ENCODE peak calls at places on chromosomes 4 and X, in eight cellular contexts. H, X, A, Q, D, K, T and F are unnamed samples.

GRCh38 chr4:160370046-160370445 is 1267.2 kb downstream of the RAPGEF2 start:
- DNase-seq in H (no peak), X (no peak), A (no peak), Q (no peak), D (no peak), K (peak; percentile 48), T (no peak), F (no peak)

GRCh38 chr4:186651181-186651603 is 72.5 kb downstream of the FAT1 start:
- DNase-seq in H (no peak), X (no peak), A (no peak), Q (no peak), D (no peak), K (no peak), T (no peak), F (no peak)

GRCh38 chr4:139950568-139950967 is 203.4 kb downstream of the MAML3 start:
- DNase-seq in H (no peak), X (peak; percentile 18), A (peak; percentile 64), Q (no peak), D (peak; percentile 64), K (peak; percentile 86), T (peak; percentile 57), F (no peak)

GRCh38 chrX:53440101-53440500 is 5.9 kb upstream of the HSD17B10 start:
- DNase-seq in H (no peak), X (no peak), A (no peak), Q (no peak), D (no peak), K (no peak), T (no peak), F (no peak)

GRCh38 chr4:100278567-100278966 is 88.3 kb upstream of the DDIT4L start:
- DNase-seq in H (no peak), X (no peak), A (no peak), Q (no peak), D (no peak), K (peak; percentile 20), T (no peak), F (no peak)

GRCh38 chrX:39599339-39599738 is 498.4 kb downstream of the BCOR start:
- DNase-seq in H (no peak), X (no peak), A (no peak), Q (no peak), D (no peak), K (no peak), T (no peak), F (no peak)

GRCh38 chr4:161581262-161581661 is 582.5 kb downstream of the FSTL5 start:
- DNase-seq in H (no peak), X (no peak), A (peak; percentile 68), Q (no peak), D (no peak), K (no peak), T (no peak), F (no peak)

GRCh38 chr4:72473434-72473900 is 95.6 kb downstream of the ADAMTS3 start:
- DNase-seq in H (no peak), X (no peak), A (peak; percentile 4), Q (no peak), D (no peak), K (peak; percentile 1), T (no peak), F (peak; percentile 81)

GRCh38 chr4:39514888-39515401 is 12.3 kb downstream of the UGDH start:
- DNase-seq in H (no peak), X (no peak), A (no peak), Q (no peak), D (no peak), K (peak; percentile 27), T (peak; percentile 72), F (no peak)

GRCh38 chr4:34417160-34417559 is 1827.2 kb downstream of the ARAP2 start:
- DNase-seq in H (no peak), X (no peak), A (no peak), Q (peak; percentile 61), D (no peak), K (peak; percentile 52), T (no peak), F (no peak)